ENCODE peak calls at places on chromosomes 5 and 9, in five cellular contexts. F is CD4-positive, alpha-beta T cell; T is mucosa of descending colon; O is upper lobe of right lung; I is psoas muscle. Y is an unnamed sample.

GRCh38 chr5:73488806-73489205 is 9.4 kb upstream of the BTF3 start:
- DNase-seq in F (no peak), O (no peak), T (no peak), I (no peak), Y (no peak)

GRCh38 chr9:121797056-121797455 is 145.6 kb downstream of the DAB2IP start:
- DNase-seq in O (no peak), F (no peak), T (no peak), I (no peak), Y (no peak)

GRCh38 chr5:115460476-115460875 is 84.1 kb downstream of the FEM1C start:
- DNase-seq in T (no peak), F (no peak), I (peak; percentile 62), O (peak; percentile 93), Y (no peak)

GRCh38 chr5:179345429-179346321 is at the start of gene ADAMTS2:
- DNase-seq in I (peak; percentile 80), F (no peak), T (peak; percentile 49), O (no peak), Y (peak; percentile 81)

GRCh38 chr5:150554857-150555256 is 46.9 kb downstream of the NDST1 start:
- DNase-seq in O (no peak), T (no peak), I (no peak), F (no peak), Y (no peak)

GRCh38 chr9:109143881-109144562 is 23.0 kb downstream of the FRRS1L start:
- DNase-seq in T (no peak), I (no peak), O (no peak), F (no peak), Y (no peak)

GRCh38 chr5:127858116-127858784 is 155.1 kb downstream of the CCDC192 start:
- DNase-seq in F (no peak), O (no peak), I (no peak), T (no peak), Y (no peak)

GRCh38 chr5:151432210-151432609 is 15.2 kb upstream of the SLC36A1 start:
- DNase-seq in O (no peak), T (no peak), I (no peak), F (no peak), Y (no peak)

GRCh38 chr5:146137967-146138403 is 32.6 kb upstream of the PLAC8L1 start:
- DNase-seq in F (no peak), O (peak; percentile 73), T (peak; percentile 51), I (no peak), Y (no peak)

GRCh38 chr5:34483442-34484033 is 172.6 kb upstream of the RAI14 start:
- DNase-seq in F (no peak), O (no peak), T (no peak), I (no peak), Y (no peak)

GRCh38 chr9:126203313-126203712 is 123.3 kb upstream of the MVB12B start:
- DNase-seq in O (no peak), I (no peak), T (no peak), F (no peak), Y (no peak)

DNA sequence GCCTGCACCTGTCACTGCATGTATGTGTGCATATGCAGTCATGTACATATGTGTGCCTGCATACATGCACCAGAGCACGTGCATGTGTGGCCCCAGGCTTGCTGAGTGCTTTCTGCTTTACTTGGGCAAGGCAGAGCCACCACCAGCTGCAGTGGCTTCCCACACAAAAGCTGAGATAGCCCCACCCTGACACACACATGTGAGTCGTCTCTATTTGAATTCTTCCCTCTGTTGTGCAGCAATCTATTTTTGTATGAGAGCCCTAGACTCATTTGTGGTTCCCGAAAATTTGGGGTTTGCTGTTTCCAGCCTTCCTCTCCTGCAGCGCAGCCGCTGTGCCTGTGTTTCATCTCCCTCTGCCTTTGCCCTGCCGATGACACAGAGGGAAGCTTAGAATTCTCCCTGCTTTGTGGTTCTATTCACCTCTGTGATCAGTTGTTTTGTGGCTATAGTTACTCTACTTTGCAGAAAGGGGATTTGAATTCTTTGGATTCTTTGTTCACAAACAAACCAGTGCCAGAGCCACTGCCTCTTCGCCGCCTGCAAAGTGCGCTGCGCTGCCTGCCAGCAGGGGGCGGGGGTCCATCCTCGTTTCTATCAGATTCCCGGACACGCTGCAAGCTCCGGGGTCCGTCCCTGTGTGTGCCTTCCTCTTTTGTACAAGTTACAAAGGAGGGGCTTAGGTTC is 95.8 kb upstream of the DAP start:
- DNase-seq in I (peak; percentile 17), O (peak; percentile 76), T (peak; percentile 54), F (peak; percentile 10), Y (peak; percentile 90)
- TF ChIP-seq CTCF in I (peak; percentile 41), O (peak; percentile 78), T (peak; percentile 31), F (peak; percentile 54), Y (peak; percentile 93)

GRCh38 chr5:3249401-3249800 is 346.2 kb upstream of the IRX1 start:
- DNase-seq in I (no peak), T (no peak), F (no peak), O (no peak), Y (no peak)

GRCh38 chr5:3252235-3252634 is 343.4 kb upstream of the IRX1 start:
- DNase-seq in O (no peak), T (no peak), I (no peak), F (no peak), Y (no peak)

DNA sequence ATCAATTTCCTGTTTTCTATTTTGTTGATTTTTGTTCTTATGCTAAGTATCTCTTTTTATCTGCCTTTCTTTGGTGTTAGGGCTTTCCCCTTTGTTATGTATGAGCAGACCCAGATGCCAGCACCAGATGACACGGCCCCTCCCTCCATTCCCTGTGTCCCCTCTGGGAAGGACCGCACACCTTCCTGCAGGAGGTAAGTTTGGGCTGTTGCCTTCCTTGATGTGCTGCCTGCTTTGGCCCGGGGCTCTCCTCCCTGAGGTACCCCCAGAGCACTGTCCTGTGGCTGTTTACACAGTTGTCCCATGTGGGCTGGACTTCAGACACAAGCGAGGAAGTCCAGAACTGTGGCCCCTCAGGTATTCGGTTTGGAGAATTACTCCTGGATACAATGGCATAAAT is 343.8 kb upstream of the IRX1 start:
- DNase-seq in O (no peak), F (no peak), T (no peak), I (no peak), Y (no peak)
- TF ChIP-seq CTCF in O (no peak), F (no peak), T (no peak), I (no peak), Y (no peak)

DNA sequence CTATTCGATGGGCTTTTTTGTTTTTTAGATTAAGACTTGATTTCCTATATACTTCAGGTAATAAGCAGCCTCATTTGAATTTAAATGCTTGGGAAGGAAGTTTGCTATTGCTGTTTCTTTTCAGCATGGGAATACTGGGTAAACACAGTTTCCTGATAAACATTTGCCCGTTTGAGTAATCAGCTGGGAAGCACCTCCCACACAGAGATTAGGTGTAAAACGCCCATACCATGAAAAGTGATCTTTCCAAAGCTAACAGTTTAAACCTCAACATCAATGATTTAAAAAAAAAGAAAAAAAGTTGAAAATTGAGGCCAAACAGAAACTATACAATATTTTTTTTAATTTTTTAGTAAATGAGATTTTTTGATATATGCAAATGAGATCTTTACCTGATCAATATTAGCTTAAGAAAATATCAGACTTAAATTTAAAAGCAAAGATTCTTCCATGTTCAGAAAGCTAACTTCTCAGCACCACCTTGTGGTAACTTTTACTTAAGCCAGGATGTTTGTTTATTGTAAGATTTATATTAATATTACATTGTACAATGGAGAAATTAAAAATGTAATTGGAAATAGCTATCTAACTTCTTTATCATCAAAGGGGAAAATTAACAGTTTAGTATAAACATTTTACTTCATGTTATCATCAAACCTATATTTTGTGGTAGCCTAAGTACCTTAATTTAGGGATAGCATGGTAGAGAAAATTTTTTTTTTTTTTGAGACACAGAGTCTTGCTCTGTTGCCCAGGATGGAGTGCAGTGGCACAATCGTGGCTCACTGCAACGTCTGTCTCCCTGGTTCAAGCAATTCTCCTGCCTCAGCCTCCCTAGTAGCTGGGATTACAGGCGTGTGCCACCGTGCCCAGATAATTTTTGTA is 39.8 kb downstream of the F2RL2 start:
- DNase-seq in O (no peak), F (no peak), T (no peak), I (no peak), Y (no peak)
- TF ChIP-seq CTCF in O (peak; percentile 47), F (peak; percentile 71), T (no peak), I (no peak), Y (peak; percentile 18)

DNA sequence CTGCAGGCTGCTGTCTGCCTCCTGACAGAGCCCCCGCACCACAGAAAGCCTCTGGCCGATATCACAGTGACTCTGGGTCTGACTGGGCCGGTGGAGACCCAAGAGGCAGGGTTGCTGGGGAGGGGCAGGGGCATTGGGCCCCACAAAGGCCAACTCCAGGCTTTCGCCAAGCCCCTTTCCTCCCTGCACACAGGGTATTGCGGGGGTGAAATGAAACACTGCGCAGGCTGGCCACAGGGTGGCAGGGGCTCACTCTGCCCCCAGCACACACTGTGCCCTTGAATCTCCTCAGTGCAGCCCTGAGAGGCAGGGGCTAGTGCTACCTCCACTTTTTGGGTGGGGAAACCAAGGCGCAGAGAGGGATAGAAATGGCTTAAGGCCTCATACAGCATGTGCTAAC is 44.6 kb downstream of the BARX1 start:
- DNase-seq in O (no peak), T (no peak), F (no peak), I (no peak), Y (no peak)
- TF ChIP-seq CTCF in O (no peak), T (no peak), F (no peak), I (no peak), Y (no peak)

DNA sequence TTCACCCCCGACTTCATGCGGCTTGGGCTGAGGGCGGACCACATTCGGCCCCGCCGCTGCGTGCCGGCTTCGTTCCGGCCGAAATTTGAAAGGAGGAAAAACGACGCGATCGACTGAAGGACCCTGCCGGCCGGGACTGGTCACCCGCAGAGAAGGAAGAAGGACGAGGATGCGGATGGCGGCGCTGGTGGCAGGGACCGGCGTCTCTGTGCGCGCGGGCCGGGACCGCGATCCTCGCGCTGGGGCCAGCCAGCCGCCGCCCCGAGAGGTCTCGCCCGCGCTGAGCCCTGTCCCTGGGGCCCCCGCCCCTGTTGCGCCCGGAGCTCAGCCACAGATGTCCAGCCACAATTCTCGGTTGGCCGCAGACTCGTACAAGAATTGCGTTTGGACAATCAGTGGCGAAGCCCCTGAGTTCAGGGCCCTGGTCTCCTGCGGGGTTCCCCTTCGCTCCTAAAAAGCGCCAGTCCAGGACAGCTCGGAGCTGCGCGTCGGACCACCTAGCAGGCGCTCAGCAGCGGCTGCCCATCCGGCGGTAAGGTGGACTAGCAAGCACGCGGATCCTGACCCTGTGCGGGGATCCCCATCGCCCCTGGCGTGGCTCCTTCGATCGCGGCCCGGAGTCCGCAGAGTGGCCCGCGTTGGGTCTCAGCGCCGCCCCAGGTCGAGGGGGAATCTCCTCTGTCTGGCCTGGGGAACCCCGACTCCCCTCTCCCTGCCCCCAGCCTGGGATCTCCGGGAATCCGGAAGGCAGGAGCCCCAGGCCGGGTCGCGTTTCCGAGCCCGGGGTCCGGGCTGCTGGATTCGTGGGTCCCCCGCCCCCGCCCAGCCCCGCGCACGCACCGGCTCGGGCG is 21.4 kb downstream of the URM1 start:
- DNase-seq in I (no peak), T (no peak), F (no peak), O (no peak), Y (no peak)
- TF ChIP-seq CTCF in I (no peak), T (no peak), F (no peak), O (no peak), Y (no peak)

GRCh38 chr5:40846371-40846770 is 5.2 kb downstream of the CARD6 start:
- DNase-seq in O (no peak), F (no peak), I (no peak), T (no peak), Y (no peak)

GRCh38 chr5:40844565-40844964 is 3.4 kb downstream of the CARD6 start:
- DNase-seq in F (no peak), O (no peak), I (no peak), T (no peak), Y (no peak)

GRCh38 chr5:40842351-40842750 is 1.2 kb downstream of the CARD6 start:
- DNase-seq in T (no peak), I (no peak), F (no peak), O (no peak), Y (no peak)

GRCh38 chr5:40838076-40838475 is 3.1 kb upstream of the RPL37 start:
- DNase-seq in I (no peak), O (no peak), F (no peak), T (no peak), Y (no peak)

GRCh38 chr5:40841068-40841805 is at the start of gene CARD6:
- DNase-seq in O (no peak), T (no peak), F (no peak), I (no peak), Y (no peak)
- TF ChIP-seq CTCF in O (peak; percentile 24), T (no peak), F (no peak), I (no peak), Y (no peak)

Y was measured in glutamatergic neuron.